ENCODE peak calls at places on chromosome 1, in seven cellular contexts. K is AG04450, C is Peyer's patch, E is caudate nucleus, W is transverse colon, H is fibroblast of lung, O is thoracic aorta. T is an unnamed sample.

GRCh38 chr1:109111386-109112055 is 2.4 kb upstream of the ELAPOR1 start:
- DNase-seq in E (no peak), C (no peak), H (peak), W (no peak), K (no peak), O (no peak), T (no peak)

GRCh38 chr1:30914931-30915330 is 6.4 kb upstream of the SDC3 start:
- DNase-seq in C (no peak), E (no peak), K (no peak), H (no peak), O (no peak), W (peak), T (no peak)

GRCh38 chr1:228039986-228040385 is 33.2 kb downstream of the WNT3A start:
- DNase-seq in E (no peak), K (no peak), C (no peak), W (no peak), H (no peak), O (no peak), T (no peak)

GRCh38 chr1:207289756-207290155 is 31.7 kb upstream of the CD55 start:
- DNase-seq in E (no peak), O (no peak), W (no peak), C (no peak), H (no peak), K (no peak), T (no peak)

GRCh38 chr1:235919127-235919796 is 52.6 kb upstream of the LYST start:
- DNase-seq in H (peak), K (no peak), C (no peak), O (no peak), E (no peak), W (no peak), T (no peak)

GRCh38 chr1:47643506-47644215 is 205.8 kb downstream of the FOXD2 start:
- DNase-seq in O (no peak), E (no peak), K (no peak), H (no peak), W (no peak), C (no peak), T (no peak)

GRCh38 chr1:161506336-161507223 is 1.3 kb downstream of the FCGR2A start:
- DNase-seq in E (no peak), C (no peak), W (no peak), O (no peak), H (no peak), K (no peak), T (no peak)

GRCh38 chr1:31926252-31926651 is 11.9 kb downstream of the PTP4A2 start:
- DNase-seq in H (no peak), O (no peak), C (no peak), W (no peak), E (no peak), K (no peak), T (no peak)

GRCh38 chr1:85611390-85611789 is 30.8 kb downstream of the CCN1 start:
- DNase-seq in H (peak), C (no peak), E (no peak), K (peak), O (no peak), W (no peak), T (no peak)

GRCh38 chr1:186500804-186501203 is 39.9 kb upstream of the PDC start:
- DNase-seq in E (no peak), H (no peak), C (no peak), K (no peak), O (no peak), W (no peak), T (no peak)

GRCh38 chr1:186498071-186498470 is 37.2 kb upstream of the PDC start:
- DNase-seq in C (no peak), O (no peak), W (no peak), K (no peak), H (no peak), E (no peak), T (no peak)

GRCh38 chr1:186499571-186499970 is 38.7 kb upstream of the PDC start:
- DNase-seq in K (no peak), O (no peak), C (no peak), E (no peak), W (no peak), H (no peak), T (no peak)

GRCh38 chr1:186497651-186498050 is 36.7 kb upstream of the PDC start:
- DNase-seq in K (no peak), O (no peak), E (no peak), H (no peak), C (no peak), W (no peak), T (no peak)

DNA sequence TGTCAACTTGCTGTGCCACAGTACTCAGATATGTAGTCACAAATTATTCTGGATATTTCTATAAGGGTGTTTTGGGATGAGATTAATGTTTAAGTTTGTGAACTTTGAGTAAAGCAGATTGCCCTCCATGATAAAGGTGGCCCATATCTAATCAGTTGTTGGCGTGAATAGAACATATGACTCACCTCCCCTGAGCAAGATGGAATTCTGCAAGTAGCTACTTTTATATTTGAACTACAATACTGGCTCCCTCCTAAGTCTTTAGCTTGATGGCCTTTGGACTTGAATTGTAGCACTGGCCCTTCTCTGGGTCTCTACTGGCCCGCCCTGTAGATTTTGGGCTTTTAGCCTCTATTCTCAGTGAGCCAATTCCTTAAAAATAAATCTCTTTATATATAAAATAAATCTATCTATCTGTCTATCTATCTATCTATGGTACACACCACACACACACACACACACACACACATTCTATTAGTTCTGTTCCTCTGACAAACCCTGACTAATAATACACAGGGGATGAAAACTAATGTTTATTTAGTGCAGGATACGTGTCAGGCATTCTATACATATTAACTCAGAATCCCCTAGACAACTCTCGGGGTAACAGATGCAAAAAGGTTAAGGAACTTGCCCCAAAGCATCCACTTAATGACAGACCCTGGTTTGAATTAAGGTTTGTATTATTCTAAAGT is 37.9 kb upstream of the PDC start:
- DNase-seq in E (no peak), K (no peak), O (no peak), W (no peak), H (no peak), C (no peak), T (no peak)
- H3K27ac ChIP-seq in E (no peak), K (no peak), O (no peak), W (no peak), H (no peak), C (no peak), T (no peak)

DNA sequence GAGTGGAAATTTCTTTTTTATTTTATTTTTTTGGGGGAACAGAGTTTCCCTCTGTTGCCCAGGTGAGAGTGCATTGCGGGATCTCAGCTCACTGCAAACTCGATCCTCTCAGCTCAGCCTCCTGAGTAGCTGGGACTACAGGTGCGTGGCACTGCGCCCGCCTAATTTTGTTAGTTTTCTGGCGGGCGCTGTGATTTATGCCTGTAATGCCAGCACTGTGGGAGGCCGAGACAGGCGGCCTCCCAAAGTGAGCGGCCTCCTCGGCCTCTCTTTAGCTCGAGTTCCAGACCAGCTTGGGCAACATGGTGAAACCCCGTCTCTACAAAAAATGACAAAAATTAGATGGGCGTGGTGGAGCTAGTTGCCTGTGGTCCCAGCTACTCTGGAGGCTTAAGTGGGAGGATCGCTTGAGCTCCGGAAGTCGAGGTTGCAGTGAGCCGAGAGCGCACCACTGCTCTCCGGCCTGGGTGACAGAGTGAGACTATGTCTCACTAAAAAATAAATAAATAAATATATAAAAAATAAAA is 2.7 kb downstream of the GMEB1 start:
- DNase-seq in O (no peak), W (no peak), C (no peak), K (no peak), E (no peak), H (no peak), T (no peak)
- H3K27ac ChIP-seq in O (no peak), W (no peak), C (no peak), K (no peak), E (no peak), H (no peak), T (no peak)

DNA sequence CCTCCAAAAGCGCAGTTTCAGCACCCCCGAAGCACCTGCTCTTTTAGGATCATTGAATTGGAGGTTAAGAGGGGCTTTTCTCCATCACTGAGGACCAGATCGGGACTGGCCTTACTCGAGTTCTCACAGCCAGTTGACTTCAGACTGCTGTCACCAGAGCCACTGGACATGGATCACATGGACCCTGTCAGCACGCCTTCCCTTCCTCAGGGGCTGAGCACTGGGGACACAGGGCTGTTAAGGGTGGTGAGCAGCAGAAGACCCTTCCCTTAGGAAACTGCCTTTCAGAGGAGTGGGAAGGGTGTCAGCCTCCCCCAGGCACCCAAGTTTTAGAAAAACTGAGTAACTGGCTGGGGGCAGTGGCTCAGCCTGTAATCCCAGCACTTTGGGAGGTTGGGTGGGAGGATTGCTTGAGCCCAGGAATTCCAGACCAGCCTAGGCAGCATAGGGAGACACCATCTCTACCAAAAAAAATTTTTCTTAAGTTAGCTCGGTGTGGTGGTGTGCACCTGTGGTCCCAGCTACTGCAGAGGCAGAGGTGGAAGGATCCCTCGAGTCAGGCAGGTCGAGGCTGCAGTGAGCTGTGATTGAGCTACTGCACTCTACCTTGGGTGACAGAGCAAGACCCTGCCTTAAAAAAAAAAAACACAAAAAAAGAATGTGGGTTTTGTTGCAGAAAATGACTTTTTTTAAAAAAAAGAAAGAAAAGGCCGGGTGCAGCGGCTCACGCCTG is 591 bp upstream of the FGR start:
- DNase-seq in W (no peak), H (no peak), O (no peak), E (no peak), K (no peak), C (no peak), T (no peak)
- H3K27ac ChIP-seq in W (no peak), H (no peak), O (no peak), E (peak), K (no peak), C (peak), T (no peak)

DNA sequence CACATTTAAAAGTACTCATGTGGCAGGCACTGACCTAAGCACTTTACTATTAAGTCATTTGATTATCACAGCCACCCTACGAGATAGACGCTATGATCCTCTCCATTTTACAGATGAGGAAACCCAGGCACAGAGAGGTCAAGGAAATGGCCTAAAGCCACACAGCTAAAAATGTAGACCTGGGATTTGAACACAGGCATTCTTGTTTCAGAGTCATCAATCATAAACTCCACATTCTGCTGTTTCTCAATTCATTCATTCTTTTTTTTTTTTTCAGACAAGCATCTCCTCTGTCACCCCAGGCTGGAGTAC is 8.3 kb downstream of the EPHA2 start:
- DNase-seq in H (no peak), K (no peak), W (no peak), C (no peak), E (no peak), O (no peak), T (no peak)
- H3K27ac ChIP-seq in H (peak), K (peak), W (peak), C (no peak), E (no peak), O (peak), T (peak)

T was measured in Panc1.